ENCODE peak calls at places on chromosomes 5 and 9, in ten cellular contexts. V is MM.1S, Q is BJ, L is KBM-7, C is smooth muscle cell of the brain vasculature, X is RWPE1, G is sigmoid colon, H is NCI-H1048, P is head of caudate nucleus, F is Caco-2. R is an unnamed sample.

GRCh38 chr5:19900269-19900668 is 87.7 kb downstream of the CDH18 start:
- DNase-seq in F (no peak), H (no peak), Q (no peak), V (no peak), G (no peak), C (no peak), X (no peak), P (no peak), L (no peak), R (no peak)

GRCh38 chr5:79849486-79850315 is 141.4 kb downstream of the MTX3 start:
- DNase-seq in G (no peak), P (no peak), F (no peak), X (no peak), L (no peak), Q (no peak), H (no peak), V (no peak), C (no peak), R (no peak)

GRCh38 chr5:100505984-100506670 is 29.0 kb upstream of the FAM174A start:
- DNase-seq in H (no peak), G (no peak), C (peak), V (no peak), P (no peak), X (peak), Q (peak), F (no peak), L (no peak), R (no peak)

GRCh38 chr9:106860731-106861584 is 2.0 kb upstream of the ZNF462 start:
- DNase-seq in L (peak), G (peak), C (no peak), F (peak), V (no peak), X (peak), P (peak), H (no peak), Q (no peak), R (peak)

GRCh38 chr9:123326662-123327093 is 29.3 kb upstream of the CRB2 start:
- DNase-seq in X (no peak), C (no peak), P (peak), G (no peak), L (peak), V (peak), Q (no peak), H (no peak), F (no peak), R (no peak)

GRCh38 chr5:43034591-43034968 is 5.5 kb downstream of the ANXA2R start:
- DNase-seq in Q (no peak), F (no peak), L (no peak), X (no peak), G (no peak), V (no peak), P (no peak), C (no peak), H (no peak), R (no peak)

GRCh38 chr9:134968011-134968822 is 50.5 kb upstream of the FCN1 start:
- DNase-seq in F (no peak), L (no peak), G (peak), P (no peak), C (no peak), V (no peak), H (no peak), X (no peak), Q (no peak), R (no peak)

GRCh38 chr9:97848582-97849237 is 4.3 kb upstream of the FOXE1 start:
- DNase-seq in H (no peak), V (no peak), G (no peak), L (no peak), P (no peak), F (no peak), Q (no peak), X (no peak), C (no peak), R (no peak)

GRCh38 chr9:93825348-93826115 is 129.6 kb downstream of the BARX1 start:
- DNase-seq in V (no peak), X (no peak), C (no peak), P (no peak), Q (no peak), L (no peak), H (no peak), F (no peak), G (peak), R (no peak)

GRCh38 chr9:105457560-105458294 is 9.9 kb downstream of the FSD1L start:
- DNase-seq in X (no peak), V (no peak), H (no peak), L (no peak), C (no peak), Q (no peak), G (peak), P (no peak), F (no peak), R (peak)

GRCh38 chr9:131402073-131402472 is 8.2 kb downstream of the PRRC2B start:
- DNase-seq in C (no peak), L (no peak), P (no peak), V (no peak), X (no peak), G (no peak), Q (no peak), F (no peak), H (no peak), R (no peak)

GRCh38 chr9:35731415-35732184 is 395 bp downstream of the TLN1 start:
- DNase-seq in P (no peak), X (peak), F (no peak), H (no peak), Q (no peak), G (no peak), V (no peak), L (peak), C (no peak), R (no peak)

GRCh38 chr5:108503986-108504385 is 122.1 kb upstream of the FBXL17 start:
- DNase-seq in G (no peak), C (no peak), V (no peak), Q (no peak), L (no peak), P (no peak), H (no peak), F (no peak), X (no peak), R (no peak)

GRCh38 chr9:35604578-35605335 is at the start of gene TESK1:
- DNase-seq in F (peak), H (peak), P (peak), X (peak), Q (no peak), C (no peak), V (peak), G (peak), L (peak), R (peak)

GRCh38 chr9:133009906-133010582 is 20.8 kb upstream of the GTF3C5 start:
- DNase-seq in F (no peak), Q (no peak), C (no peak), G (no peak), H (no peak), L (no peak), P (no peak), V (no peak), X (no peak), R (no peak)

GRCh38 chr5:104635216-104635615 is 1072.6 kb upstream of the NUDT12 start:
- DNase-seq in X (no peak), L (no peak), C (no peak), G (no peak), H (no peak), F (no peak), P (no peak), V (no peak), Q (no peak), R (no peak)

GRCh38 chr9:34611251-34611810 is 566 bp downstream of the RPP25L start:
- DNase-seq in P (peak), H (no peak), Q (no peak), X (no peak), C (no peak), V (no peak), L (no peak), G (peak), F (no peak), R (peak)

GRCh38 chr9:35353731-35354365 is 136.1 kb upstream of the RUSC2 start:
- DNase-seq in P (no peak), X (no peak), L (no peak), Q (peak), H (no peak), V (peak), C (no peak), F (no peak), G (no peak), R (no peak)

R was measured in G401.